ENCODE peak calls at places on chromosomes 11 and 22, in five cellular contexts. One of them, this sample, is unnamed.

GRCh38 chr11:17300372-17300771 is 23.8 kb downstream of the NUCB2 start:
- DNase-seq in GM12878: no peak
- DNase-seq in A549: no peak
- DNase-seq in HepG2: no peak
- DNase-seq in K562: no peak
- DNase-seq in this sample: no peak

GRCh38 chr22:29631725-29632124 is 28.3 kb downstream of the NF2 start:
- DNase-seq in HepG2: no peak
- DNase-seq in A549: no peak
- DNase-seq in K562: no peak
- DNase-seq in GM12878: no peak
- DNase-seq in this sample: no peak

GRCh38 chr11:74276581-74276980 is 34.9 kb downstream of the P4HA3 start:
- DNase-seq in A549: no peak
- DNase-seq in HepG2: no peak
- DNase-seq in GM12878: no peak
- DNase-seq in K562: no peak
- DNase-seq in this sample: no peak

GRCh38 chr11:132858203-132858602 is 674.1 kb downstream of the OPCML start:
- DNase-seq in HepG2: no peak
- DNase-seq in A549: no peak
- DNase-seq in GM12878: no peak
- DNase-seq in K562: no peak
- DNase-seq in this sample: peak; percentile 83

GRCh38 chr11:76496174-76496573 is 51.4 kb downstream of the EMSY start:
- DNase-seq in HepG2: no peak
- DNase-seq in A549: no peak
- DNase-seq in GM12878: no peak
- DNase-seq in K562: no peak
- DNase-seq in this sample: no peak

GRCh38 chr11:69127884-69128283 is 27.9 kb upstream of the SMIM38 start:
- DNase-seq in A549: no peak
- DNase-seq in GM12878: no peak
- DNase-seq in K562: no peak
- DNase-seq in HepG2: no peak
- DNase-seq in this sample: no peak

GRCh38 chr11:9842923-9843322 is 179.0 kb downstream of the SWAP70 start:
- DNase-seq in A549: no peak
- DNase-seq in HepG2: no peak
- DNase-seq in GM12878: no peak
- DNase-seq in K562: no peak
- DNase-seq in this sample: no peak

GRCh38 chr11:66478823-66479740 is 1.2 kb upstream of the DPP3 start:
- DNase-seq in A549: peak; percentile 49
- DNase-seq in K562: peak; percentile 51
- DNase-seq in HepG2: peak; percentile 24
- DNase-seq in GM12878: no peak
- DNase-seq in this sample: peak; percentile 71

GRCh38 chr11:19711911-19712280 is 741 bp upstream of the NAV2 start:
- DNase-seq in A549: no peak
- DNase-seq in GM12878: no peak
- DNase-seq in K562: no peak
- DNase-seq in HepG2: no peak
- DNase-seq in this sample: peak; percentile 75

GRCh38 chr11:134126197-134126822 is 57.4 kb downstream of the JAM3 start:
- DNase-seq in K562: no peak
- DNase-seq in GM12878: no peak
- DNase-seq in HepG2: no peak
- DNase-seq in A549: no peak
- DNase-seq in this sample: peak; percentile 28

GRCh38 chr11:130877532-130877931 is 38.7 kb downstream of the SNX19 start:
- DNase-seq in K562: no peak
- DNase-seq in A549: no peak
- DNase-seq in GM12878: no peak
- DNase-seq in HepG2: no peak
- DNase-seq in this sample: no peak

GRCh38 chr11:22566293-22566692 is 59.3 kb downstream of the FANCF start:
- DNase-seq in A549: no peak
- DNase-seq in HepG2: no peak
- DNase-seq in GM12878: no peak
- DNase-seq in K562: no peak
- DNase-seq in this sample: peak; percentile 55

GRCh38 chr11:123576501-123576900 is 77.9 kb downstream of the SCN3B start:
- DNase-seq in GM12878: no peak
- DNase-seq in K562: no peak
- DNase-seq in HepG2: no peak
- DNase-seq in A549: no peak
- DNase-seq in this sample: no peak

GRCh38 chr11:96169250-96169649 is 173.7 kb downstream of the MAML2 start:
- DNase-seq in GM12878: no peak
- DNase-seq in HepG2: no peak
- DNase-seq in A549: no peak
- DNase-seq in K562: no peak
- DNase-seq in this sample: no peak

GRCh38 chr11:77119531-77119936 is 8.5 kb upstream of the MYO7A start:
- DNase-seq in K562: no peak
- DNase-seq in GM12878: no peak
- DNase-seq in A549: no peak
- DNase-seq in HepG2: no peak
- DNase-seq in this sample: no peak

GRCh38 chr11:80826808-80827207 is 1386.0 kb upstream of the TENM4 start:
- DNase-seq in K562: no peak
- DNase-seq in GM12878: no peak
- DNase-seq in A549: no peak
- DNase-seq in HepG2: no peak
- DNase-seq in this sample: no peak

GRCh38 chr11:15189646-15190365 is 75.1 kb downstream of the INSC start:
- DNase-seq in A549: no peak
- DNase-seq in GM12878: no peak
- DNase-seq in K562: no peak
- DNase-seq in HepG2: no peak
- DNase-seq in this sample: no peak

GRCh38 chr22:28955817-28956216 is 72.4 kb downstream of the ZNRF3 start:
- DNase-seq in HepG2: no peak
- DNase-seq in A549: no peak
- DNase-seq in K562: no peak
- DNase-seq in GM12878: peak; percentile 60
- DNase-seq in this sample: no peak

GRCh38 chr22:21628386-21629261 is 1.2 kb downstream of the YDJC start:
- DNase-seq in K562: peak; percentile 98
- DNase-seq in GM12878: no peak
- DNase-seq in A549: no peak
- DNase-seq in HepG2: no peak
- DNase-seq in this sample: peak; percentile 28

GRCh38 chr22:49149721-49150608 is 677.7 kb downstream of the BRD1 start:
- DNase-seq in GM12878: no peak
- DNase-seq in HepG2: no peak
- DNase-seq in A549: no peak
- DNase-seq in K562: no peak
- DNase-seq in this sample: no peak

GRCh38 chr11:67416416-67417335 is 1.2 kb downstream of the CARNS1 start:
- DNase-seq in K562: no peak
- DNase-seq in GM12878: no peak
- DNase-seq in HepG2: peak; percentile 64
- DNase-seq in A549: no peak
- DNase-seq in this sample: peak; percentile 36

GRCh38 chr11:63821411-63821810 is 8.2 kb downstream of the SPINDOC start:
- DNase-seq in A549: no peak
- DNase-seq in GM12878: no peak
- DNase-seq in HepG2: no peak
- DNase-seq in K562: no peak
- DNase-seq in this sample: no peak

GRCh38 chr11:86559311-86559945 is 113.0 kb downstream of the ME3 start:
- DNase-seq in A549: no peak
- DNase-seq in HepG2: no peak
- DNase-seq in K562: no peak
- DNase-seq in GM12878: no peak
- DNase-seq in this sample: no peak

GRCh38 chr11:106379712-106380111 is 302.2 kb downstream of the AASDHPPT start:
- DNase-seq in GM12878: no peak
- DNase-seq in HepG2: no peak
- DNase-seq in K562: no peak
- DNase-seq in A549: no peak
- DNase-seq in this sample: no peak

GRCh38 chr11:1310772-1311468 is 1.5 kb upstream of the TOLLIP start:
- DNase-seq in K562: no peak
- DNase-seq in A549: no peak
- DNase-seq in HepG2: no peak
- DNase-seq in GM12878: no peak
- DNase-seq in this sample: no peak

GRCh38 chr11:27722117-27722844 is 22.0 kb upstream of the BDNF start:
- DNase-seq in GM12878: no peak
- DNase-seq in A549: peak; percentile 25
- DNase-seq in HepG2: no peak
- DNase-seq in K562: no peak
- DNase-seq in this sample: peak; percentile 89

GRCh38 chr11:30282289-30282631 is 40.6 kb upstream of the ARL14EP start:
- DNase-seq in A549: no peak
- DNase-seq in HepG2: no peak
- DNase-seq in K562: no peak
- DNase-seq in GM12878: peak; percentile 17
- DNase-seq in this sample: peak; percentile 10

DNA sequence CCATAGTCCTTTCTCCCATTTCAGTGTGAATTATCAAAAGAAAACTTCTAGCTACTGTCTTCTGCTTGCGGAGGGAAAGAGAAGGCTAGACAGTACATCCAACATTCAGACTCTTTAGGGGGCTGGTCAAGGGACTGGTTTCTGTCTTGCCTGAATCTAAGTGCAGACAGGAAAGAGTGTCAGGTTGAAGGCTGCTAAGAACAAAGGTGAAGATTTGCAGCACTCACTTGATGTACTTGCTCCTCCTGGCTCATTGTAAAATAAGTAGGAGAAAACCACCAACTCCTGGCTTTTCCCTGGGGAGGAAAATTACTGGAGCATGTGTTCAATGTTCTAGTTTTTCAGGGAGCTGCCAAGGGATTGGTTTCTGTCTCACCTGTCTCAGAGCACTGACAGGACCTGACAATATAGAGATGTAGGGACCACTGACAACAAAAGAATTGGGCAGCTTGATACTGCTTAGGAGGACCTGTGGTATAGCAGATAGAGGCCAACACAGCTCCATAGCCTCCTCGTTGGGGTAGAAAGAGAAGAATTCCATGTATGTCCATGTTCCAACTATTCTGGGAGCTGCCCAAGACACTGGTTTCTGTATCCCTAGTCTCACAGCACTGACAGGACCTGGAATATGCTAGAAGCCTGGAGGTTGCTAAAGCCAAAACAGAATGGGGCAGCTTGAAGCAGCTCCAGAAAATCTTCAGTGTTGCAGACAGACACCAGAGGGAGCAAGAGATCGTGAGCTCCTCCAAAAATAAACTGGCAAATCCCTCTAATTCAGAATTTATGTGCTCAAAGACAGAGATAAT is 39.7 kb upstream of the MMP12 start:
- DNase-seq in K562: no peak
- DNase-seq in HepG2: peak; percentile 4
- DNase-seq in A549: peak; percentile 18
- DNase-seq in GM12878: no peak
- DNase-seq in this sample: peak; percentile 81
- TF ChIP-seq CTCF in K562: peak; percentile 39
- TF ChIP-seq CTCF in HepG2: peak; percentile 32
- TF ChIP-seq CTCF in A549: peak; percentile 47
- TF ChIP-seq CTCF in GM12878: peak; percentile 74
- TF ChIP-seq CTCF in this sample: peak; percentile 72

DNA sequence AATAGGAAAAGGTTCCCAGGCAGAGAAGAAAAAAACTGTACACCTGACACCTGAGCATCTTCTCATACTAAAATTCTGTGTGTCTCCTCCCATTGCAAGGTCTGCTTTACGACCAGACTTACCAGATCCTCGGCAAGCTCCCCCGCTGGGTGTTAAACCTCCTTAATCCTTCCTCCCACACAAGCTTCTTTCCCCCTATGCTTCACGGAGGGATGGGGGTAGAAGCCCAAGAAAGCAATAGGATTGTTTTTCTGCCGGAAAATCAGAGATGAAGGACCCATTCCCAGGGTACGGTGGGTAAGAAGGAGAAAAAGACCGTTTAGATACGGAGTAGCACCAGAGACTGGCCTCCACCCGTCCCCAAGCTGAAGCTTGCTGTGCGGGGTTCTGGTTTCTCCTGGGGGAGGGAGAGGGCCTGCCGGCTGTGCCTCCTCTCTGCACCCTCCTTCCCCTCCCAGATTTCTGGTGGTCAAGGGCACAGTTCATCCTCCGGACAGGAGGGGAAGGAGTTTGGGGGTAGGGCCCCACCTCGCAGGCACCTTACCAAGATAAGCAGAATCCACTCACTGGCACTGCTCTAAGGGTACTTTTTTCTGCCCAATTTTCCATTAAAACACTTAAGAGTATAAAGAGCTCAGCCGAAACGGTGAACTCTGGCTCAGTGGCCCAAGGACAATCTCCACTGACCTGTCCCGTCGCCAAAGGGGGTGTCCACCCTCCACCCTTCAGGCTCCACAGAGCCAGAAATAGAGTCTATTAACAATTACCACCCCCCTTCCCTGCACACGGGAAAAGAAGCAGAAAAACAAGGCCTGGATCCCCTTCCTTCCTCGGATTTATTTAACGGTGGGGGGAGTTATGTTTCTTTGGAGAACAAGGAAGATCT is 1.2 kb downstream of the TOB2 start:
- DNase-seq in HepG2: no peak
- DNase-seq in A549: no peak
- DNase-seq in GM12878: no peak
- DNase-seq in K562: no peak
- DNase-seq in this sample: peak; percentile 71
- TF ChIP-seq JUNB in HepG2: no peak
- TF ChIP-seq JUNB in A549: no peak
- TF ChIP-seq JUNB in GM12878: no peak
- TF ChIP-seq JUNB in K562: no peak
- TF ChIP-seq JUNB in this sample: no peak

GRCh38 chr22:43174941-43175531 is 11.9 kb downstream of the TTLL12 start:
- DNase-seq in GM12878: no peak
- DNase-seq in HepG2: no peak
- DNase-seq in K562: no peak
- DNase-seq in A549: no peak
- DNase-seq in this sample: no peak
- TF ChIP-seq CTCF in GM12878: no peak
- TF ChIP-seq CTCF in HepG2: no peak
- TF ChIP-seq CTCF in K562: no peak
- TF ChIP-seq CTCF in A549: no peak
- TF ChIP-seq CTCF in this sample: no peak

DNA sequence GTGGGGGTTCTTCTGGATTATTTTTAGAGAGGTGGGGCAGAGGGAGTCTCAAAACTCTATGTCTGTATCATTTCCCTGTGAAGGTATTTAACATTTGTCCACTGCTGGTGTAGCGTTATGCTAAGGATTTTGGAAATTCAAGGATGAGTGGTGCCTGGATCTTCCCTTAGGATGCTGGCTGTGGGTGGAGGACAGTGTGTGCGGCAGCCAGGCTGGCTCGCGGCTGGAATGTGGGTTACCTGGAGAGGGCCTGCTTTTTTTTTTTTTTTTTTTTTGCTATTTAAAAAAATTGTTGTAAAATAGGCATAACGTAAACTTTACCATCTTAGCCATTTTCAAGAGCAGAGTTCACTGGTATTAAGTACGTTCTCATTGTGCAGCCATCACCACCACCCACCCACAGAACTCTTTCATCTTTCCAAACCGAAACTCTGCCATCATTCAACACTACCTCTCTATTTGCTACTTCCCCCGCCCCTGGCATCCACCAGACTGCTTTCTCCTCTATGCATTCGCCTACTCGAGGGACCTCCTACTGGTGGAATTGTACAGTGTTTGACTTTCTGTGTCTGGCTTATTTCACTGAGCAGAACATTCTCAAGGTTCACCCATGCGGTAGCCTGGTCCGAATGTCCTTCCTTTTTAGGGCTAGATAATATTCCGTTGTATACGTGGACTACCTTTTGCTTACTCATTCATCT is 67.1 kb downstream of the PARVB start:
- DNase-seq in K562: peak; percentile 20
- DNase-seq in HepG2: peak; percentile 10
- DNase-seq in GM12878: no peak
- DNase-seq in A549: peak; percentile 32
- DNase-seq in this sample: peak; percentile 54
- TF ChIP-seq JUNB in K562: no peak
- TF ChIP-seq JUNB in HepG2: no peak
- TF ChIP-seq JUNB in GM12878: no peak
- TF ChIP-seq JUNB in A549: no peak
- TF ChIP-seq JUNB in this sample: no peak

This sample was measured in GM23338.